ENCODE peak calls at places on chromosome 10, in seven cellular contexts. T is MM.1S, Y is HCT116, J is esophagus squamous epithelium, X is spleen, R is uterus, K is PC-3. G is an unnamed sample.
A peak's percentile ranks its signal among the peaks of the same experiment; 100 is the strongest.

GRCh38 chr10:116555882-116556281 is 10.2 kb downstream of the PNLIP start:
- DNase-seq in K (no peak), X (no peak), Y (no peak), R (no peak), T (no peak), J (no peak), G (no peak)

GRCh38 chr10:3757638-3758490 is 27.1 kb downstream of the KLF6 start:
- DNase-seq in R (no peak), K (peak; percentile 49), T (peak; percentile 88), X (peak; percentile 87), Y (no peak), J (no peak), G (no peak)

GRCh38 chr10:87505366-87506113 is 847 bp downstream of the MINPP1 start:
- DNase-seq in K (peak; percentile 63), X (peak; percentile 88), Y (peak; percentile 10), R (no peak), J (no peak), T (peak; percentile 71), G (no peak)

GRCh38 chr10:31765546-31765945 is 163.1 kb downstream of the ARHGAP12 start:
- DNase-seq in T (no peak), R (no peak), J (no peak), K (no peak), X (no peak), Y (no peak), G (no peak)

GRCh38 chr10:35318551-35318950 is 17.8 kb upstream of the CCNY start:
- DNase-seq in Y (no peak), R (no peak), K (no peak), J (no peak), T (no peak), X (no peak), G (no peak)

GRCh38 chr10:33211123-33211878 is 123.2 kb downstream of the NRP1 start:
- DNase-seq in R (peak; percentile 62), Y (no peak), K (peak; percentile 53), J (no peak), T (no peak), X (no peak), G (peak; percentile 33)

GRCh38 chr10:76055466-76055865 is 624.0 kb downstream of the LRMDA start:
- DNase-seq in R (no peak), K (no peak), X (no peak), J (no peak), Y (no peak), T (no peak), G (no peak)

GRCh38 chr10:114930320-114930719 is 7.7 kb upstream of the TRUB1 start:
- DNase-seq in K (no peak), X (no peak), T (no peak), R (no peak), Y (no peak), J (no peak), G (no peak)

GRCh38 chr10:74799840-74800239 is 26.6 kb upstream of the KAT6B start:
- DNase-seq in X (no peak), Y (no peak), T (no peak), R (no peak), J (no peak), K (peak; percentile 100), G (no peak)

DNA sequence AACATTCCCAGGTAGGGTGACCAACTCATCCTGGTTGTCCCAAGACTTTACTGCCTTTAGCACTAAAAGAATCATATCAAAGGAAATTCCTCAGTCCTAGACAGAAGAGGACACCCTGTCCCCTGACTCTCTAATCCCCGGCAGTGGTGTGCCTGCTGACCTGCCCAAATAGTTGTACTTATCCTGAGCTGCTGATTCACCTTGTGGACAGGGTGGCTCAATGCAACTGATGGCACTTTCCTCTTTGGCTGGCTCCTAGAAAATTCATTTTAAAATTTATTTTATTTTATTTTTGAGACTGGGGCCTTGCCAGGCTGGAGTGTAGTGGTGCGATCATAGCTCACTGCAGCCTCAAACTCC is 111.7 kb downstream of the JCAD start:
- DNase-seq in T (no peak), X (no peak), J (no peak), K (peak; percentile 19), R (no peak), Y (no peak), G (no peak)
- H3K4me1 ChIP-seq in T (no peaks in the 10 kb centered on the region), X (no peaks in the 10 kb centered on the region), J (peaks cover 62% of the 10 kb centered on the region), K (peaks cover 37% of the 10 kb centered on the region), R (no peaks in the 10 kb centered on the region), Y (no peaks in the 10 kb centered on the region), G (peaks cover 28% of the 10 kb centered on the region)

GRCh38 chr10:22643116-22643515 is 71.3 kb downstream of the PIP4K2A start:
- DNase-seq in R (no peak), Y (no peak), T (no peak), X (no peak), J (no peak), K (no peak), G (no peak)
- H3K4me1 ChIP-seq in R (peaks cover 7% of the 10 kb centered on the region), Y (no peaks in the 10 kb centered on the region), T (no peaks in the 10 kb centered on the region), X (peaks cover 99% of the 10 kb centered on the region), J (peaks cover 16% of the 10 kb centered on the region), K (no peaks in the 10 kb centered on the region), G (peaks cover 15% of the 10 kb centered on the region)

GRCh38 chr10:98391578-98391991 is 23.4 kb downstream of the PYROXD2 start:
- DNase-seq in X (no peak), T (no peak), K (no peak), Y (no peak), J (no peak), R (no peak), G (no peak)
- H3K4me1 ChIP-seq in X (peaks cover 23% of the 10 kb centered on the region), T (no peaks in the 10 kb centered on the region), K (no peaks in the 10 kb centered on the region), Y (no peaks in the 10 kb centered on the region), J (peaks cover 16% of the 10 kb centered on the region), R (no peaks in the 10 kb centered on the region), G (peaks cover 18% of the 10 kb centered on the region)

DNA sequence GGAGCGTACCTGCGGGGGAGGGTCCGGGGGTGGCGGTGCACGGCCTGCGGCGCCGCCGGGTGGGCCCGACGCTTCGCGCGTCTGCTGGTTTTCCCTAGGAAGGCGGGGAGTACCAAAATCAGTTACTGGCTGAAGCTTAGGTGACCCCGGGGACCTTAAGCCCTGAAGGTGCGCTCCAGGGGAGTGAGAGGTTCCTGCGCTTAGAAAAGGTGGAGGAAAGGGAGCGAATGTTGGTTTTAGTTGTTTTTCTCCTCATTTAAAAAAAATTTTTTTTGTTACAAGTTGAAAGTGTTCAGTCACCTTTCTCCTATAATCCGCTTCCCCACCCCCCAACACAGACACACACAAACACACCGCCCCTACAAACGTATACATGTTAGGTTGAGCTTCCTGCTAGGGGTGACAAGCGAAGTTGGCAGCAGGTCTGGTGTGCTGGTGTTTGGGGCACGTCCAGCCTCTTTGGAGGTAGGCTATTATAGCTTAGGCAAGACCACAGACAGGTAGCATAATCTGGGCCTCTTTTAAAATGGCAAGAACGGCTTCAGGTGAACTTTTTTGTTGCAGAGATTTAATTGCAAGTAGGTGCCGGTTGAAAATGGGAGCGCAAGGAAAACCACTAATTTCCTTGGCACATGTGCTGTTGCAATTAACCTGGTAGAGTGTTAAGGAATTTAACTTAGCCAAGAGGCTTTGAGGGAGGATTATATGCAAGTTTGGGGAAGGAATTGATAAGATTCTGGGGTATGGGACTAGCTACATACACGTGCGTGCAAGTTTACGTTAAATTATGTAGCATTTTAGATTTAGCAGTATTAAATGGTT is 945 bp downstream of the ADD3 start:
- DNase-seq in R (peak; percentile 36), J (peak; percentile 10), X (peak; percentile 87), T (peak; percentile 80), Y (no peak), K (peak; percentile 59), G (no peak)
- H3K4me1 ChIP-seq in R (no peaks in the 10 kb centered on the region), J (peaks cover 15% of the 10 kb centered on the region), X (peaks cover 90% of the 10 kb centered on the region), T (peaks cover 19% of the 10 kb centered on the region), Y (peaks cover 26% of the 10 kb centered on the region), K (peaks cover 33% of the 10 kb centered on the region), G (peaks cover 46% of the 10 kb centered on the region)

GRCh38 chr10:1127629-1128028 is 71.4 kb downstream of the WDR37 start:
- DNase-seq in T (no peak), R (no peak), Y (no peak), X (no peak), K (no peak), J (no peak), G (no peak)
- H3K4me1 ChIP-seq in T (no peaks in the 10 kb centered on the region), R (no peaks in the 10 kb centered on the region), Y (no peaks in the 10 kb centered on the region), X (peaks cover 12% of the 10 kb centered on the region), K (no peaks in the 10 kb centered on the region), J (no peaks in the 10 kb centered on the region), G (no peaks in the 10 kb centered on the region)

DNA sequence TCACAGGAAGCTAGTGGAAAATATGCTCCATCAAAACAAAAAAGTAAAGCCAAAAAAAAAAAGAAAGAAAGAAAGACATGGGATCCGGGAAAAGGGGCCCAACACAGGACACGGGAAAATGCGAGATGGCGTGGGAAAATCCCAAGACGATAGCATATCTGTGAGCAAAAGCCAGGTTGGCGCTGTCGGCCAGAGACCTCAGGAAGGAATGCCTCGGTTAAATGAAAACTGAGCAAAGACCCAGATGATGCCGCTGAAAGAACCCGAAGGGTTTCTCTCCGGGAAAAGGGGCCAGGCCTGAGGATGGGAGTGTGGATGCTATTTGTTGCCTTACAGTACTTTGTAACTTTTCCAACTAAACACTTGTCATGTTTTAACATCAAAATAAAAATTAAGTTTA is 49.5 kb upstream of the PPP2R2D start:
- DNase-seq in X (no peak), J (no peak), T (no peak), R (no peak), Y (no peak), K (no peak), G (no peak)
- H3K4me1 ChIP-seq in X (no peaks in the 10 kb centered on the region), J (no peaks in the 10 kb centered on the region), T (no peaks in the 10 kb centered on the region), R (no peaks in the 10 kb centered on the region), Y (no peaks in the 10 kb centered on the region), K (no peaks in the 10 kb centered on the region), G (no peaks in the 10 kb centered on the region)

GRCh38 chr10:69049564-69049955 is 38.3 kb upstream of the SRGN start:
- DNase-seq in J (no peak), Y (no peak), K (no peak), X (peak; percentile 82), R (no peak), T (no peak), G (no peak)
- H3K4me1 ChIP-seq in J (peaks cover 7% of the 10 kb centered on the region), Y (no peaks in the 10 kb centered on the region), K (peaks cover 10% of the 10 kb centered on the region), X (peaks cover 87% of the 10 kb centered on the region), R (no peaks in the 10 kb centered on the region), T (peaks cover 23% of the 10 kb centered on the region), G (no peaks in the 10 kb centered on the region)

GRCh38 chr10:122294006-122294405 is 22.9 kb downstream of the BTBD16 start:
- DNase-seq in Y (no peak), R (no peak), J (no peak), T (no peak), X (no peak), K (peak; percentile 63), G (no peak)
- H3K4me1 ChIP-seq in Y (no peaks in the 10 kb centered on the region), R (no peaks in the 10 kb centered on the region), J (peaks cover 7% of the 10 kb centered on the region), T (no peaks in the 10 kb centered on the region), X (peaks cover 5% of the 10 kb centered on the region), K (peaks cover 28% of the 10 kb centered on the region), G (peaks cover 2% of the 10 kb centered on the region)

GRCh38 chr10:60958892-60959601 is 15.1 kb upstream of the RHOBTB1 start:
- DNase-seq in J (no peak), X (no peak), Y (no peak), K (peak; percentile 37), T (no peak), R (no peak), G (no peak)
- H3K4me1 ChIP-seq in J (peaks cover 9% of the 10 kb centered on the region), X (peaks cover 10% of the 10 kb centered on the region), Y (no peaks in the 10 kb centered on the region), K (peaks cover 33% of the 10 kb centered on the region), T (peaks cover 9% of the 10 kb centered on the region), R (peaks cover 7% of the 10 kb centered on the region), G (peaks cover 3% of the 10 kb centered on the region)